ENCODE peak calls at places on chromosome 17, in five cellular contexts. E, N, U, Q and B are unnamed samples.

GRCh38 chr17:50935201-50936124 is 69.3 kb upstream of the TOB1 start:
- DNase-seq in E (peak; percentile 84), N (peak; percentile 95), U (no peak), Q (no peak), B (peak; percentile 87)

GRCh38 chr17:79850571-79851460 is 11.6 kb upstream of the CBX4 start:
- DNase-seq in E (no peak), N (no peak), U (no peak), Q (no peak), B (no peak)

GRCh38 chr17:16470302-16470701 is 21.7 kb downstream of the LRRC75A start:
- DNase-seq in E (peak; percentile 25), N (no peak), U (no peak), Q (no peak), B (peak; percentile 27)

GRCh38 chr17:53336281-53336680 is 486.4 kb upstream of the KIF2B start:
- DNase-seq in E (no peak), N (no peak), U (no peak), Q (no peak), B (no peak)

GRCh38 chr17:40355123-40355803 is 9.3 kb downstream of the GJD3 start:
- DNase-seq in E (peak; percentile 61), N (peak; percentile 89), U (peak; percentile 90), Q (peak; percentile 80), B (peak; percentile 67)

GRCh38 chr17:77756846-77757610 is 201.5 kb upstream of the TNRC6C start:
- DNase-seq in E (peak; percentile 71), N (no peak), U (no peak), Q (no peak), B (peak; percentile 58)

GRCh38 chr17:77527394-77527793 is 386.6 kb downstream of the SEC14L1 start:
- DNase-seq in E (no peak), N (peak; percentile 28), U (no peak), Q (no peak), B (no peak)

GRCh38 chr17:61318684-61319098 is 81.0 kb upstream of the TBX2 start:
- DNase-seq in E (no peak), N (no peak), U (no peak), Q (no peak), B (no peak)

GRCh38 chr17:58320570-58321323 is 7.8 kb downstream of the TSPOAP1 start:
- DNase-seq in E (no peak), N (no peak), U (no peak), Q (no peak), B (no peak)

GRCh38 chr17:73595068-73595865 is 49.0 kb downstream of the SDK2 start:
- DNase-seq in E (no peak), N (no peak), U (no peak), Q (peak; percentile 24), B (no peak)

GRCh38 chr17:48373882-48374281 is 56.1 kb downstream of the SKAP1 start:
- DNase-seq in E (no peak), N (no peak), U (no peak), Q (no peak), B (no peak)

GRCh38 chr17:2321399-2321798 is 14.9 kb downstream of the TSR1 start:
- DNase-seq in E (no peak), N (no peak), U (no peak), Q (no peak), B (no peak)